ENCODE peak calls at places on chromosomes 2 and 18, in nine cellular contexts. R, H, M, D, K, A, Z, B and T are unnamed samples.

GRCh38 chr2:5756266-5756665 is 64.1 kb downstream of the SOX11 start:
- DNase-seq in R (no peak), H (no peak), M (no peak), D (no peak), K (no peak), A (no peak), Z (no peak), B (no peak), T (no peak)

GRCh38 chr2:99956232-99957030 is 186.0 kb downstream of the AFF3 start:
- DNase-seq in R (no peak), H (no peak), M (no peak), D (no peak), K (no peak), A (no peak), Z (no peak), B (no peak), T (no peak)

GRCh38 chr2:17821535-17822451 is 5.5 kb downstream of the MSGN1 start:
- DNase-seq in R (no peak), H (peak; percentile 19), M (no peak), D (no peak), K (no peak), A (no peak), Z (no peak), B (no peak), T (no peak)

GRCh38 chr2:70132244-70133126 is 45.2 kb downstream of the PCBP1 start:
- DNase-seq in R (no peak), H (peak; percentile 60), M (peak; percentile 65), D (peak; percentile 63), K (no peak), A (no peak), Z (peak; percentile 63), B (peak; percentile 55), T (peak; percentile 56)

GRCh38 chr2:158134655-158135054 is 33.0 kb downstream of the UPP2 start:
- DNase-seq in R (no peak), H (no peak), M (no peak), D (no peak), K (no peak), A (no peak), Z (no peak), B (peak; percentile 48), T (no peak)

GRCh38 chr18:10406172-10406663 is 48.2 kb upstream of the APCDD1 start:
- DNase-seq in R (no peak), H (no peak), M (no peak), D (no peak), K (no peak), A (no peak), Z (no peak), B (peak; percentile 72), T (no peak)

GRCh38 chr2:45754087-45755015 is 102.9 kb downstream of the PRKCE start:
- DNase-seq in R (no peak), H (no peak), M (no peak), D (peak; percentile 10), K (no peak), A (no peak), Z (no peak), B (no peak), T (no peak)

GRCh38 chr2:950627-950992 is at the start of gene SNTG2:
- DNase-seq in R (no peak), H (peak; percentile 31), M (no peak), D (no peak), K (no peak), A (peak; percentile 45), Z (peak; percentile 24), B (peak; percentile 43), T (peak; percentile 46)

GRCh38 chr2:107597507-107597906 is 229.2 kb upstream of the RGPD4 start:
- DNase-seq in R (no peak), H (no peak), M (no peak), D (no peak), K (no peak), A (no peak), Z (no peak), B (no peak), T (no peak)

GRCh38 chr2:171320208-171320621 is 113.6 kb downstream of the METTL8 start:
- DNase-seq in R (peak; percentile 77), H (no peak), M (no peak), D (no peak), K (no peak), A (no peak), Z (no peak), B (no peak), T (no peak)

GRCh38 chr18:57983472-57983871 is 60.6 kb upstream of the NEDD4L start:
- DNase-seq in R (no peak), H (no peak), M (no peak), D (no peak), K (no peak), A (no peak), Z (no peak), B (no peak), T (no peak)

GRCh38 chr2:162613839-162614238 is 224.7 kb downstream of the KCNH7 start:
- DNase-seq in R (no peak), H (no peak), M (no peak), D (no peak), K (no peak), A (no peak), Z (no peak), B (no peak), T (no peak)

GRCh38 chr18:48736861-48737260 is 198.0 kb downstream of the CTIF start:
- DNase-seq in R (no peak), H (no peak), M (no peak), D (no peak), K (no peak), A (no peak), Z (no peak), B (no peak), T (no peak)

GRCh38 chr2:168244318-168244717 is 3.1 kb downstream of the STK39 start:
- DNase-seq in R (no peak), H (no peak), M (no peak), D (no peak), K (no peak), A (no peak), Z (no peak), B (peak; percentile 52), T (no peak)
- TF ChIP-seq CTCF in R (no peak), H (no peak), M (no peak), D (no peak), K (no peak), A (no peak), Z (no peak), B (no peak), T (no peak)

DNA sequence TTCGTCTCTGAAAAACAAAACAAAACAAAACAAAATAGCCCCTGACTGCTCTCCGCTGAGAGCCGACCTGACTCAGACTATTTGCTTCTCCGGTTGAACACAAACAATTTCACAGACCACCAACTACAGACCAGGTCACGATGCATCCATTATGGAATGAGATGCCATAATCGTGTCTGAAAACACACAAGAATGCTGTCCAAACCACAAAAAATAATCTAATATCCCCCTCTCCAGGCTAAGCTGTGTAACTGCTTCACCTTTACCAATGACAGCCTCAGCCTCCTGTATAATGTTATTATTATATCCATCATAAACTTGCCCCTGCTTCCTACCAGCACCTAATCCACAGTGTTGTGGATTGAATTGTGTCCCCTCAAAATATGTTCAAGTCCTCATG is 114.7 kb downstream of the DNAH6 start:
- DNase-seq in R (no peak), H (peak; percentile 59), M (peak; percentile 59), D (peak; percentile 53), K (no peak), A (no peak), Z (peak; percentile 44), B (no peak), T (peak; percentile 15)
- TF ChIP-seq CTCF in R (peak; percentile 52), H (peak; percentile 56), M (peak; percentile 58), D (peak; percentile 60), K (peak; percentile 25), A (peak; percentile 75), Z (peak; percentile 68), B (peak; percentile 46), T (peak; percentile 40)

GRCh38 chr2:219286436-219287115 is 7.4 kb downstream of the DNAJB2 start:
- DNase-seq in R (no peak), H (no peak), M (no peak), D (no peak), K (no peak), A (no peak), Z (no peak), B (no peak), T (no peak)
- TF ChIP-seq CTCF in R (peak; percentile 19), H (no peak), M (no peak), D (no peak), K (no peak), A (no peak), Z (peak; percentile 4), B (no peak), T (no peak)

DNA sequence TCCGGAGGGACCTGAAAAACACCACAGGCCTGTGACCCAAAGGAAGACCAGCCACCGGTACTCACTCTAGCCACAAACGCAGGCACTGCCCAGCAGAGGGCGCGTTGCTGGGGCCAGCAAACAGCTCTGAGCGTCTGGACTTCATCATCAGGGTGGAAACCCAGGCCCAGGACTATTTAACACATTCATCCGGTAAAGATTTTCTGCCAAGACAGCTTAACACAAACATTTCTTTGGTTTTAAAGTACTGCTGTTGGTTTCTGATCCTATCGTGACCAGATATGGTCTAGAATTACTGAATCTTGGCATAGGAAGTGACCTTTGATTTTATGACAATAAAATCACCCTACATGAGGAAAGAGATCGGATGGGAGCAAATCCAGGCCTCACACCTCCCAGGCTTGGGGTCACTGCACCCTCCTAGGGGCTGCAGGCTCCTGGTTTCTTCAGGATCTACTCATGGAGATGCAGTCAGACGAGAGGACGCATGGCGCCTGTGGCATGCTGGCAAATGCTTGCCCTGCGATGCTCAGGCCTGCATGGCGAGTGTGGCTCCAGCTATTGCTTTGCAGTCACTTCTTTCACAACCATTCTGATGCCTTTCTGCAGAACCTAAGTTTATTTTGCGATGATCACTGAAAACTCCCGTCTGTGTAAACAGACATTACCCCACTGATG is 130.4 kb downstream of the COL4A4 start:
- DNase-seq in R (peak; percentile 3), H (peak; percentile 80), M (peak; percentile 54), D (peak; percentile 32), K (no peak), A (peak; percentile 60), Z (peak; percentile 54), B (peak; percentile 70), T (peak; percentile 60)
- TF ChIP-seq CTCF in R (peak; percentile 77), H (peak; percentile 93), M (peak; percentile 87), D (peak; percentile 49), K (peak; percentile 14), A (peak; percentile 75), Z (peak; percentile 75), B (peak; percentile 59), T (peak; percentile 78)

GRCh38 chr2:196131384-196131861 is 40.0 kb downstream of the STK17B start:
- DNase-seq in R (peak; percentile 53), H (peak; percentile 27), M (peak; percentile 49), D (peak; percentile 44), K (no peak), A (no peak), Z (peak; percentile 36), B (peak; percentile 48), T (no peak)
- TF ChIP-seq CTCF in R (peak; percentile 54), H (no peak), M (peak; percentile 28), D (peak; percentile 44), K (no peak), A (peak; percentile 46), Z (peak; percentile 39), B (peak; percentile 49), T (peak; percentile 22)

DNA sequence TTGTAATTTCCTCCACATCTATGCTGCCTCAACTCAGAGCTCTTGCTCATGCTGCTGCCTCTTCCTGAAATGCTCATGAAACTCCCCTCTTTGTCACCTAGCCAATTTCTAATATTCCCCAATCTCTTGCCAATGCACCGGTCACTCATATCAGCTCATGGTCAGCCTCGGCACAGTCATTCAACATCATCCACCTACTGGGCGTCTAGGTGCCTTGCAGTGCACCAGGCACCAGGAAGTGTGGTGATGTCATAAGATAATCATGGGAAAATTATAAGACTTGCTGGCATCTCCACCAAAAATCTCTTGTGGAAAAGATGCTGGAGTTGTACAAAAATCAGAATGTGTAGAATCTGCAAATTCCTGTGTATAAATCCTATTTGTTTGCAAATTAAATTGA is 52.6 kb upstream of the RAB27B start:
- DNase-seq in R (no peak), H (peak; percentile 77), M (peak; percentile 93), D (peak; percentile 85), K (no peak), A (no peak), Z (peak; percentile 55), B (peak; percentile 40), T (no peak)
- TF ChIP-seq CTCF in R (no peak), H (peak; percentile 54), M (peak; percentile 59), D (peak; percentile 53), K (no peak), A (no peak), Z (peak; percentile 50), B (peak; percentile 36), T (no peak)